ENCODE peak calls at places on chromosome 22, in six cellular contexts. M is prostate gland, V is coronary artery, H is suprapubic skin, K is WTC11, T is left lung. A is an unnamed sample.

GRCh38 chr22:50586416-50586815 is 3.8 kb upstream of the CHKB start:
- DNase-seq in T (no peak), M (no peak), K (no peak), V (no peak), H (no peak), A (no peak)

GRCh38 chr22:40560551-40560950 is 76.0 kb downstream of the MRTFA start:
- DNase-seq in H (no peak), K (no peak), V (no peak), M (no peak), T (no peak), A (no peak)

GRCh38 chr22:41574847-41575381 is 14.1 kb downstream of the CSDC2 start:
- DNase-seq in K (no peak), V (no peak), H (peak), M (no peak), T (no peak), A (no peak)

GRCh38 chr22:35589071-35589735 is 27.9 kb downstream of the MB start:
- DNase-seq in V (no peak), K (no peak), M (no peak), T (peak), H (no peak), A (peak)

GRCh38 chr22:38766076-38766777 is 10.4 kb upstream of the SUN2 start:
- DNase-seq in V (no peak), M (peak), T (peak), K (peak), H (peak), A (no peak)

GRCh38 chr22:46136539-46137217 is 13.6 kb upstream of the PPARA start:
- DNase-seq in V (no peak), H (peak), T (peak), K (no peak), M (no peak), A (no peak)

GRCh38 chr22:19035474-19036228 is 86.6 kb downstream of the DGCR2 start:
- DNase-seq in T (peak), H (peak), V (no peak), K (peak), M (no peak), A (no peak)

GRCh38 chr22:19430890-19431541 is 517 bp downstream of the HIRA start:
- DNase-seq in M (peak), T (peak), V (no peak), H (peak), K (peak), A (no peak)

GRCh38 chr22:32469799-32470212 is 4.8 kb upstream of the FBXO7 start:
- DNase-seq in H (peak), V (no peak), K (no peak), M (no peak), T (no peak), A (peak)

GRCh38 chr22:48892571-48893287 is 934.9 kb downstream of the BRD1 start:
- DNase-seq in T (peak), M (no peak), V (peak), K (no peak), H (no peak), A (no peak)

GRCh38 chr22:41285820-41286638 is at the start of gene RANGAP1:
- DNase-seq in V (peak), H (peak), M (peak), T (peak), K (peak), A (peak)

GRCh38 chr22:35328472-35328885 is 28.8 kb downstream of the TOM1 start:
- DNase-seq in K (no peak), V (no peak), H (no peak), M (no peak), T (peak), A (no peak)

GRCh38 chr22:48637231-48637630 is 1190.4 kb downstream of the BRD1 start:
- DNase-seq in T (no peak), H (no peak), M (no peak), V (no peak), K (no peak), A (no peak)

GRCh38 chr22:48334971-48335370 is 1492.7 kb downstream of the BRD1 start:
- DNase-seq in K (no peak), V (no peak), T (no peak), M (no peak), H (peak), A (no peak)

GRCh38 chr22:20225693-20225966 is 42.5 kb downstream of the RTN4R start:
- DNase-seq in H (no peak), T (no peak), V (no peak), K (no peak), M (no peak), A (no peak)

GRCh38 chr22:48306284-48306683 is 1521.4 kb downstream of the BRD1 start:
- DNase-seq in K (no peak), T (no peak), M (no peak), H (no peak), V (no peak), A (no peak)

GRCh38 chr22:41799486-41800347 is 762 bp upstream of the CCDC134 start:
- DNase-seq in K (peak), M (peak), H (peak), T (peak), V (no peak), A (no peak)

GRCh38 chr22:31036671-31037550 is 44.2 kb upstream of the SMTN start:
- DNase-seq in V (no peak), H (no peak), K (no peak), M (no peak), T (no peak), A (no peak)
- TF ChIP-seq CTCF in V (no peak), H (no peak), K (no peak), M (no peak), T (no peak), A (no peak)

GRCh38 chr22:43996981-43997265 is 27.2 kb upstream of the PARVB start:
- DNase-seq in H (no peak), T (no peak), M (no peak), V (no peak), K (peak), A (no peak)
- TF ChIP-seq CTCF in H (no peak), T (no peak), M (no peak), V (no peak), K (no peak), A (no peak)

DNA sequence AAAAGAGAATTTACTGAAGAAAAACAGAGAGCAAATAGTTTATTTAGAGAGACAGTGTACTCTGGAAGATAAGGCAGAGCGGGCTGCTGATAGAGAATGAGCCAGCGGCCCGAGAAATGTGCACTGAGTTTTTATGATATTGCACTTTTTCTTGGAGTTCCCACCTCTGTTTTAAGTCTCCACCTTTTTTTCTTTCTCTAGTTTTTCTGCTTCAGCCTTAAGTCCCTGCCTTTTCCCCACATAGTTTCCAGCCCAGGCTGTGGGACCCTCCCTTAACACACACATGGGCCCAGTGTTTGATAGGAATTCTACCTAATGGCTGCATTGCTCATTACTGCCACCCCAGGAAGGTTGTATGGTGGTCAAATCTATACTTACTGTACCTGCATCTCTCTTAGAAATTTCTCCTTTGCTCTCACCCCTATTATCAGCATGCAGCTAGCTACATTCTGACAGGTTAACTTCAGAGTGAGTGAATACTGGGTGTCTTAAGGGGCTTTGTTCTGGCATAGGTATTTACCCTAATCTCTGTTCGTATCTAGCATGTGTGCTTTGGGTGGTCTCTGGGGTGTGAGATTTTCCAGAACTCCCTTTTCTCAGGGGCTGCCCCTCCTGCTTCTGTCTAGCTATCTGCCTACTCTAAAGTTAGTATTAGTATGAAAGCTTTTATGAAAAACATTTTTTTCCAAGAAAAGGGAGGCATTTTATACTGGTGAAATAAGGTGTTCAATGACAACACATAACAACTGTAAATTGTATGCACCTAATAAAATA is 127.3 kb upstream of the TOP3B start:
- DNase-seq in T (no peak), K (no peak), H (no peak), M (no peak), V (no peak), A (no peak)
- TF ChIP-seq CTCF in T (no peak), K (no peak), H (no peak), M (no peak), V (no peak), A (no peak)

DNA sequence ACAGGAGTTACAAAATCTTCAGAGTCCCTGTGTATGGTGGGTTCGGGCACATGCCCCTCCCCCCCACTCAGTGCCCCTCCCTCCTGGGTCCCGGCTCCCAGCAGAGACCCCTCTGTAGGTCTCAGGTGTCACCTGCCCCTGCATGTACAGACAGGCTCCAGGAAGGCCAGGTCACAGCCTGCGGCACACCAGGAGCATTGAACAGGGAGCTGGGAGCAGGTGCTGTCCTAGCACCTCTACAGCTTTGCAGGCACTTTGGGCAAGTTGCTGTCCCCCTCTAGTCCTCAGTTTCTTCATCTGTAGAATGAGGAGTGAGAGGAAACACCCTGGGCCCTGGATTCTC is 80.1 kb upstream of the RTL6 start:
- DNase-seq in H (peak), V (no peak), K (no peak), T (no peak), M (no peak), A (no peak)
- TF ChIP-seq CTCF in H (no peak), V (no peak), K (no peak), T (no peak), M (no peak), A (no peak)

DNA sequence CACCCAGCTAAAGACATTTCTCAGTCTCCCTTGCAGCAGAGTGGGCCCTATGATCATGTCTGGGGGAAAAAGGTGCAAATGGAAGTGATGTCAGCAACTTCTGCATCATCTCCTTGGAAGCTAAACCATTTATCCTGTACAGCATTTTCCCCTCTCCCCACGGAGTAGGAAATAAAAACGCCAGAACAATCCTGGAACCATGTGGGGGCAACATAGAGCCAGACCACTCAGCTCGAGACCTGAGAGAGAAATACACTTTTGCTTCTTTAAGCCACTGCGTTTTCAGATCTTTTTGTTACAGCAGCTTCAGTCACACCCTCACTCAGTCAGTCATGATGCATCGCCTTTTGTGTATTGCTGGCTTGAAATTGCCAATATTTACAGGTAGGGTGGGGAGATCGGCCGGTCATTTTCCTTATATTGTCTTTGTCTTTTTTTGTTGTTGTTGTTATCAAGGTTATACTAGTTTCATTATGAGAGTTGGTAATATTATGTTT is 9.1 kb upstream of the RAC2 start:
- DNase-seq in H (no peak), M (no peak), T (no peak), V (no peak), K (no peak), A (no peak)
- TF ChIP-seq CTCF in H (no peak), M (no peak), T (no peak), V (no peak), K (no peak), A (no peak)